ENCODE peak calls at places on chromosomes 16 and 17, in nine cellular contexts. N is K562, B is NT2/D1, T is GM23248, R is mammary epithelial cell, S is fibroblast of lung, Z is DND-41, J is adipocyte, V is neural progenitor cell. A is an unnamed sample.

GRCh38 chr17:71748872-71749271 is 371.9 kb upstream of the SOX9 start:
- DNase-seq in Z (no peak), S (no peak), B (no peak), V (no peak), N (no peak), R (no peak), T (no peak), J (no peak), A (no peak)

GRCh38 chr16:13056607-13057006 is 155.2 kb downstream of the SHISA9 start:
- DNase-seq in S (no peak), T (no peak), Z (no peak), R (no peak), V (no peak), J (no peak), N (no peak), B (no peak), A (no peak)

GRCh38 chr16:27364493-27365141 is 37.4 kb upstream of the IL21R start:
- DNase-seq in S (no peak), T (no peak), J (no peak), N (no peak), Z (no peak), B (no peak), R (peak; percentile 81), V (no peak), A (no peak)

GRCh38 chr16:73713817-73714495 is 582.7 kb upstream of the PSMD7 start:
- DNase-seq in T (peak; percentile 32), V (peak; percentile 51), J (peak; percentile 26), B (peak; percentile 38), Z (peak; percentile 33), N (peak; percentile 30), S (no peak), R (peak; percentile 16), A (no peak)

GRCh38 chr16:66287416-66287815 is 79.1 kb upstream of the CDH5 start:
- DNase-seq in N (no peak), B (no peak), S (no peak), V (no peak), Z (no peak), J (no peak), T (no peak), R (no peak), A (no peak)

GRCh38 chr17:76246080-76247066 is 6.1 kb upstream of the RNF157 start:
- DNase-seq in N (no peak), V (no peak), B (no peak), T (peak; percentile 41), R (no peak), S (no peak), Z (peak; percentile 72), J (peak; percentile 64), A (peak; percentile 22)

GRCh38 chr17:78289004-78289403 is 57.6 kb downstream of the TMEM235 start:
- DNase-seq in S (no peak), N (no peak), Z (no peak), B (no peak), T (no peak), V (no peak), R (no peak), J (no peak), A (no peak)

GRCh38 chr17:65023791-65024190 is 32.7 kb downstream of the GNA13 start:
- DNase-seq in N (no peak), J (no peak), V (no peak), R (peak; percentile 31), B (no peak), Z (no peak), T (peak; percentile 16), S (no peak), A (no peak)

GRCh38 chr17:2710804-2711607 is 558 bp downstream of the CLUH start:
- DNase-seq in N (peak; percentile 74), J (peak; percentile 50), B (no peak), Z (peak; percentile 46), S (no peak), T (peak; percentile 62), V (peak; percentile 70), R (peak; percentile 27), A (peak; percentile 84)

GRCh38 chr16:72203401-72203800 is 31.4 kb upstream of the PMFBP1 start:
- DNase-seq in V (no peak), R (peak; percentile 37), Z (no peak), T (peak; percentile 55), J (peak; percentile 19), N (no peak), S (peak; percentile 29), B (no peak), A (no peak)

GRCh38 chr17:70772761-70773160 is 603.4 kb downstream of the KCNJ2 start:
- DNase-seq in T (no peak), J (no peak), R (no peak), V (no peak), S (no peak), Z (no peak), N (no peak), B (no peak), A (no peak)

GRCh38 chr16:49489686-49490320 is 116.2 kb downstream of the C16orf78 start:
- DNase-seq in R (no peak), V (no peak), Z (no peak), J (no peak), S (no peak), B (no peak), T (no peak), N (no peak), A (no peak)

GRCh38 chr17:76700627-76701470 is 9.9 kb downstream of the MXRA7 start:
- DNase-seq in J (peak; percentile 84), N (no peak), R (peak; percentile 82), T (peak; percentile 95), Z (peak; percentile 18), B (no peak), V (peak; percentile 63), S (peak; percentile 94), A (peak; percentile 75)

DNA sequence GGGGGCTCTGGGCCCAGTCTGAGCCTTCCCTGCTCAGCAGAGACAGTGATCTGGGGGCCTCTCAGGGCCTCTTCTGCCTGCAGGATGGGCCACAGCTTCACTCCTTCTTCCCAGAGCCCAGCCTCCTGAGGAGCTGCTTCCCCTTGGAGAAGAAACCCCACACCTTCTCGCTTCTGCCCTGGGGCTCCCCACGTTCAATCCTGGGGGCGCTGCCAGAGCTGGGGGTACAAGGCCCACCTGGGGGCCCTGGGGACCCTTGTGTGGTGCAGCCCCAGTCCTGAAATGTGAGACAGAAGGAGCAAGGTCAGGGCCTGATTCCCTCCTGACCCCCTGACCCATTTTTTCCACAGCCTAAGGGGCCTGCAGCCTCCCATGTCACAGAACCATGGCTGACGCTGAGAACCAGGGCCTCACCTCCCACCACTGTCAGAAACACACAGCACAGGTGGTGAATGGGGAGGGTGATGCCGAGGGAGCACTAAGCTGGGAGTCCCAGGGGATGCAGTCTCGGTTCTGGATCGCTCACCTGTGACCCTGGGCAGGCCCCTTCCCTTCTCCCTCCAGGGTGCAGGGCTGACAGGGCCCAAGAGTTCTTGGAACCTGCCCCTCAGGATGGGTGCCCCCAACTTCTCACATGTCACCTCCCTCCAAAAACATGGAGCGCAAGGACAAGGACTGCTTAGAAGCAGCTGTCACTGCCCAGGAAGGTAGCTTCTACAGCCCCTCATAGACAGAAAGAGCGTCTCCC is 21.6 kb upstream of the MPO start:
- DNase-seq in S (no peak), R (no peak), T (no peak), J (no peak), N (no peak), V (no peak), Z (peak; percentile 4), B (no peak), A (peak; percentile 48)
- H3K4me3 ChIP-seq in S (no peak overlapping the region), R (no peak overlapping the region), T (no peak overlapping the region), J (no peak overlapping the region), N (no peak overlapping the region), V (no peak overlapping the region), Z (no peak overlapping the region), B (no peak overlapping the region), A (no peak overlapping the region)

GRCh38 chr16:81686391-81687182 is 92.5 kb upstream of the PLCG2 start:
- DNase-seq in Z (no peak), B (no peak), T (no peak), S (peak; percentile 43), J (no peak), R (no peak), N (no peak), V (no peak), A (no peak)
- H3K9ac ChIP-seq in Z (no peak overlapping the region), B (peak overlapping the region; percentile 16), T (no peak overlapping the region), S (no peak overlapping the region), J (no peak overlapping the region), R (no peak overlapping the region), N (peak overlapping the region; percentile 69), V (no peak overlapping the region), A (no peak overlapping the region)

DNA sequence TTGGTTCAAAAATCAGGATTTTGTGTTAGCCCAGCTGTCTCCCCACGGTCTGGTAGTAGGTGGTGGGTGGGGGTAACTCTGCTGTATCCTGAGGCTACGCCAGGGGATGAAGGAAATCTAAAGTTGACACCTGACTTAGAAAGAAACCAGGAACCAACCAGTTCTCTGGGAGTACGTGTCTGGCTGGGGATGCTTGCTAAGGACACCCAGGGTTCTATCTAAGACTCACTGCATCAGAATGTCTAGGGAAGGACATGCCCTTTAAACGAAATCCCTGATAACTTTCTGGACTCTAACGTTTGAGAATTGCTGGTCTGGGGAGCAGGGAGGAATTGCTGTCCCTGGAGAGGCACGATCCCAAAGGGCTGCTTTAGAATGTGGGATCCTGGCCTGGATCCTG is 39.2 kb upstream of the CES5A start:
- DNase-seq in J (no peak), S (no peak), R (no peak), V (no peak), B (no peak), N (no peak), Z (no peak), T (no peak), A (no peak)
- H3K4me3 ChIP-seq in J (no peak overlapping the region), S (no peak overlapping the region), R (no peak overlapping the region), V (no peak overlapping the region), B (no peak overlapping the region), N (no peak overlapping the region), Z (no peak overlapping the region), T (no peak overlapping the region), A (no peak overlapping the region)

GRCh38 chr17:82323514-82324234 is 6.3 kb upstream of the CD7 start:
- DNase-seq in T (no peak), R (no peak), S (no peak), Z (no peak), B (no peak), N (peak; percentile 80), V (no peak), J (no peak), A (peak; percentile 76)

GRCh38 chr17:82320956-82321927 is 3.8 kb upstream of the CD7 start:
- DNase-seq in B (no peak), Z (peak; percentile 54), S (no peak), J (peak; percentile 61), R (no peak), V (peak; percentile 63), T (peak; percentile 36), N (peak; percentile 84), A (peak; percentile 81)

GRCh38 chr17:82320140-82320840 is 2.9 kb upstream of the CD7 start:
- DNase-seq in V (no peak), T (no peak), B (no peak), R (no peak), Z (no peak), J (no peak), S (no peak), N (no peak), A (peak; percentile 70)

GRCh38 chr17:82322526-82323453 is 5.4 kb upstream of the CD7 start:
- DNase-seq in T (no peak), B (no peak), V (no peak), Z (no peak), J (no peak), R (no peak), N (no peak), S (no peak), A (peak; percentile 72)

DNA sequence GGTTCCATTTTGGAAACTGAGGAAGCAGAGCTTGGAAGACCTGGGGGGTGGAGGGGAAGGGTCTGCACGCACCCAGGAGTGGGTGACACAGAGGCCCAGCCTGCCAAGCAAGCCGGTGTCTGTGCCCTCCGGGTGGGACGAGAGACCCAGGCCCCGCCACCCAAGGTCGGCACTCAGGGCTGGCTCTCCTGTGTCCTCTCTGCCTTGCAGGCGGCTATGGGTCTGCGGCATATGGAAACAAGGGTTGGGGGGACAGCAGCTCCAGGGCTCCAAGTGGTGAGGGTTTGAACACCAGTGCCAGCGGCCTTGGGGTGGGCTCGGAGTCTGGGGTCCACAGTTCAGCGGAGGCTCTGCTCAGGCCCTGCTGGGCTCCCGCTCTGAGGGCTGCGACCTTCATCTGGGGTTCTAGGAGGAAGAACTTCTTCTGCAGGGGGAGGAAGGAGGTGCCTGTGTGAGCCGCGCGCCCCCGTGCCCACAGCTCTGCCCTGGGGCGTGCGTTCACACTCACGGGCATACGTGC is 4.6 kb upstream of the CD7 start:
- DNase-seq in N (no peak), Z (no peak), S (no peak), R (no peak), T (no peak), B (no peak), V (no peak), J (no peak), A (peak; percentile 61)
- H3K9ac ChIP-seq in N (peak overlapping the region; percentile 74), Z (no peak overlapping the region), S (no peak overlapping the region), R (no peak overlapping the region), T (no peak overlapping the region), B (peak overlapping the region; percentile 27), V (no peak overlapping the region), J (no peak overlapping the region), A (no peak overlapping the region)